ENCODE peak calls at places on chromosomes 6 and 20, in eight cellular contexts. C is brain microvascular endothelial cell; N is CD8-positive, alpha-beta memory T cell; P is nephron progenitor cell; M is transverse colon; O is endothelial cell; Y is activated T-helper 2 cell treated with anti-CD3 and anti-CD28 coated beads, Interferon-gamma antibody, Interleukin-2, Interleukin-4, amounts not matched to agents 10 μg/mL and 5 μg/mL and 100 μg/mL, durations not matched to agents 14 hours and 24 hours and 36 hours; D is omental fat pad. U is an unnamed sample.

GRCh38 chr6:130600880-130601341 is 226.3 kb upstream of the SMLR1 start:
- DNase-seq in N (no peak), C (peak; percentile 59), P (no peak), M (no peak), D (no peak), Y (no peak), O (no peak), U (no peak)

GRCh38 chr20:53260591-53260990 is 288.4 kb downstream of the TSHZ2 start:
- DNase-seq in N (no peak), P (no peak), Y (no peak), O (no peak), M (no peak), C (no peak), D (no peak), U (no peak)

GRCh38 chr6:11298651-11299420 is 66.4 kb upstream of the NEDD9 start:
- DNase-seq in C (peak; percentile 74), Y (no peak), D (no peak), O (peak; percentile 10), N (no peak), P (peak; percentile 36), M (no peak), U (peak; percentile 49)

GRCh38 chr6:16802071-16802470 is 40.8 kb upstream of the ATXN1 start:
- DNase-seq in O (no peak), N (no peak), P (no peak), D (no peak), C (no peak), Y (no peak), M (no peak), U (no peak)

GRCh38 chr20:32505723-32506473 is 79.2 kb downstream of the NOL4L start:
- DNase-seq in C (no peak), O (no peak), N (no peak), P (no peak), Y (no peak), M (no peak), D (no peak), U (no peak)

GRCh38 chr20:2418388-2418787 is 37.7 kb downstream of the TGM6 start:
- DNase-seq in C (no peak), M (no peak), P (no peak), N (no peak), Y (no peak), D (no peak), O (no peak), U (no peak)

GRCh38 chr6:102944475-102944874 is 1551.0 kb downstream of the GRIK2 start:
- DNase-seq in M (no peak), D (no peak), C (no peak), Y (no peak), P (no peak), O (no peak), N (no peak), U (no peak)

GRCh38 chr6:21263531-21264287 is 329.8 kb upstream of the SOX4 start:
- DNase-seq in Y (no peak), P (no peak), D (no peak), O (no peak), M (no peak), C (peak; percentile 41), N (no peak), U (no peak)

GRCh38 chr6:168862346-168862980 is 391.2 kb downstream of the THBS2 start:
- DNase-seq in P (no peak), O (no peak), Y (no peak), D (no peak), C (no peak), M (no peak), N (no peak), U (no peak)

GRCh38 chr20:36268501-36269342 is 32.4 kb downstream of the AAR2 start:
- DNase-seq in M (no peak), N (no peak), D (no peak), C (no peak), Y (no peak), O (no peak), P (no peak), U (no peak)